ENCODE peak calls at places on chromosomes 1 and 21, in seven cellular contexts. P, Z, I, H, C, M and A are unnamed samples.
A peak's percentile ranks its signal among the peaks of the same experiment; 100 is the strongest.

GRCh38 chr1:225881081-225882007 is 836 bp downstream of the TMEM63A start:
- DNase-seq in P (no peak), Z (no peak), I (no peak), H (no peak), C (peak; percentile 76), M (peak; percentile 61), A (peak; percentile 32)

GRCh38 chr1:217053666-217054065 is 330.4 kb upstream of the ESRRG start:
- DNase-seq in P (no peak), Z (no peak), I (no peak), H (no peak), C (no peak), M (no peak), A (no peak)

GRCh38 chr1:195591917-195592672 is 1016.1 kb downstream of the KCNT2 start:
- DNase-seq in P (no peak), Z (no peak), I (peak; percentile 63), H (no peak), C (peak; percentile 35), M (no peak), A (no peak)

GRCh38 chr1:20380616-20381035 is 90.0 kb downstream of the VWA5B1 start:
- DNase-seq in P (no peak), Z (no peak), I (no peak), H (no peak), C (peak; percentile 80), M (no peak), A (no peak)

GRCh38 chr21:44911384-44912157 is 9.1 kb downstream of the ITGB2 start:
- DNase-seq in P (no peak), Z (peak; percentile 46), I (peak; percentile 49), H (peak; percentile 61), C (no peak), M (peak; percentile 65), A (peak; percentile 74)

GRCh38 chr21:20167059-20167458 is 831.1 kb upstream of the NCAM2 start:
- DNase-seq in P (no peak), Z (no peak), I (no peak), H (no peak), C (no peak), M (no peak), A (no peak)

GRCh38 chr1:10916311-10916710 is 96.1 kb upstream of the TARDBP start:
- DNase-seq in P (no peak), Z (no peak), I (no peak), H (no peak), C (no peak), M (no peak), A (no peak)

GRCh38 chr1:98277111-98277510 is 356.3 kb upstream of the DPYD start:
- DNase-seq in P (no peak), Z (no peak), I (no peak), H (no peak), C (peak; percentile 13), M (no peak), A (no peak)

GRCh38 chr1:66316464-66317155 is 217.3 kb upstream of the SGIP1 start:
- DNase-seq in P (no peak), Z (no peak), I (no peak), H (no peak), C (no peak), M (no peak), A (no peak)

GRCh38 chr1:116853680-116854191 is 56.0 kb upstream of the PTGFRN start:
- DNase-seq in P (no peak), Z (no peak), I (peak; percentile 24), H (no peak), C (peak; percentile 62), M (no peak), A (no peak)

GRCh38 chr21:43720539-43721224 is 1.8 kb downstream of the PDXK start:
- DNase-seq in P (no peak), Z (no peak), I (no peak), H (no peak), C (no peak), M (no peak), A (no peak)

GRCh38 chr1:216183007-216183406 is 240.2 kb downstream of the USH2A start:
- DNase-seq in P (no peak), Z (no peak), I (no peak), H (no peak), C (peak; percentile 13), M (no peak), A (no peak)

GRCh38 chr21:36835383-36835795 is 131.1 kb downstream of the HLCS start:
- DNase-seq in P (no peak), Z (no peak), I (peak; percentile 31), H (no peak), C (peak; percentile 60), M (no peak), A (no peak)